ENCODE peak calls at places on chromosomes 5 and 9, in nine cellular contexts. C is activated CD8-positive, alpha-beta T cell treated with anti-CD3 and anti-CD28 coated beads for 36 hours; K is heart left ventricle; F is uterus; M is effector memory CD8-positive, alpha-beta T cell; E is activated CD8-positive, alpha-beta memory T cell treated with anti-CD3 and anti-CD28 coated beads for 4 hours; X is NCI-H1092; N is EL; L is central memory CD4-positive, alpha-beta T cell. Q is an unnamed sample.

GRCh38 chr5:58452566-58453258 is 7.2 kb downstream of the PLK2 start:
- DNase-seq in C (no peak), K (no peak), F (no peak), M (no peak), E (no peak), X (no peak), N (no peak), L (no peak), Q (no peak)

GRCh38 chr5:119928974-119929373 is 299.6 kb downstream of the FAM170A start:
- DNase-seq in C (no peak), K (no peak), F (no peak), M (no peak), E (no peak), X (no peak), N (no peak), L (no peak), Q (no peak)

GRCh38 chr9:136107953-136108647 is 10.6 kb downstream of the TMEM250 start:
- DNase-seq in C (no peak), K (no peak), F (peak; percentile 19), M (no peak), E (no peak), X (no peak), N (no peak), L (no peak), Q (peak; percentile 83)

GRCh38 chr5:135185461-135186075 is 151.5 kb upstream of the PITX1 start:
- DNase-seq in C (no peak), K (no peak), F (no peak), M (no peak), E (no peak), X (no peak), N (no peak), L (no peak), Q (peak; percentile 72)

GRCh38 chr5:125154321-125154811 is 407.9 kb upstream of the ZNF608 start:
- DNase-seq in C (no peak), K (no peak), F (no peak), M (no peak), E (no peak), X (no peak), N (peak; percentile 18), L (no peak), Q (no peak)

GRCh38 chr5:135546014-135546413 is 10.2 kb upstream of the NEUROG1 start:
- DNase-seq in C (no peak), K (no peak), F (no peak), M (no peak), E (no peak), X (no peak), N (no peak), L (no peak), Q (no peak)

GRCh38 chr5:103941554-103941953 is 379.0 kb upstream of the NUDT12 start:
- DNase-seq in C (no peak), K (no peak), F (no peak), M (no peak), E (no peak), X (no peak), N (no peak), L (no peak), Q (no peak)

GRCh38 chr5:135830384-135831275 is 3.8 kb upstream of the SLC25A48 start:
- DNase-seq in C (no peak), K (no peak), F (no peak), M (no peak), E (no peak), X (no peak), N (no peak), L (no peak), Q (no peak)

GRCh38 chr5:126647071-126647470 is 46.3 kb downstream of the PHAX start:
- DNase-seq in C (no peak), K (no peak), F (no peak), M (no peak), E (no peak), X (no peak), N (no peak), L (no peak), Q (no peak)

GRCh38 chr5:80834710-80835109 is 125.5 kb upstream of the RASGRF2 start:
- DNase-seq in C (no peak), K (no peak), F (no peak), M (no peak), E (no peak), X (no peak), N (peak; percentile 2), L (no peak), Q (no peak)

GRCh38 chr9:2157277-2158105 is 142.3 kb downstream of the SMARCA2 start:
- DNase-seq in C (peak; percentile 73), K (peak; percentile 27), F (no peak), M (no peak), E (no peak), X (no peak), N (peak; percentile 75), L (peak; percentile 13), Q (no peak)

GRCh38 chr5:37005946-37006540 is 129.5 kb downstream of the NIPBL start:
- DNase-seq in C (no peak), K (no peak), F (no peak), M (no peak), E (no peak), X (no peak), N (peak; percentile 38), L (no peak), Q (no peak)

GRCh38 chr5:14671414-14671813 is 6.9 kb downstream of the OTULIN start:
- DNase-seq in C (no peak), K (no peak), F (no peak), M (no peak), E (no peak), X (no peak), N (no peak), L (peak; percentile 29), Q (no peak)

GRCh38 chr5:130520211-130520610 is 615.9 kb downstream of the CHSY3 start:
- DNase-seq in C (no peak), K (no peak), F (no peak), M (no peak), E (no peak), X (no peak), N (peak; percentile 34), L (no peak), Q (no peak)

GRCh38 chr9:27280858-27281257 is 16.1 kb downstream of the EQTN start:
- DNase-seq in C (no peak), K (no peak), F (peak; percentile 19), M (no peak), E (no peak), X (no peak), N (no peak), L (no peak), Q (no peak)

GRCh38 chr5:152427691-152428090 is 22.6 kb upstream of the NMUR2 start:
- DNase-seq in C (no peak), K (no peak), F (no peak), M (no peak), E (no peak), X (no peak), N (no peak), L (no peak), Q (no peak)

GRCh38 chr5:153824909-153825308 is 213.8 kb downstream of the FAM114A2 start:
- DNase-seq in C (no peak), K (no peak), F (no peak), M (no peak), E (no peak), X (no peak), N (peak; percentile 27), L (no peak), Q (no peak)

GRCh38 chr9:120892748-120893584 is 16.0 kb upstream of the PHF19 start:
- DNase-seq in C (peak; percentile 83), K (no peak), F (no peak), M (peak; percentile 36), E (no peak), X (peak; percentile 53), N (peak; percentile 72), L (peak; percentile 81), Q (peak; percentile 82)

GRCh38 chr9:98890256-98890655 is 53.5 kb upstream of the COL15A1 start:
- DNase-seq in C (no peak), K (no peak), F (no peak), M (no peak), E (no peak), X (no peak), N (no peak), L (no peak), Q (peak; percentile 57)

GRCh38 chr9:7402704-7403389 is 396.7 kb downstream of the DMAC1 start:
- DNase-seq in C (no peak), K (no peak), F (no peak), M (no peak), E (no peak), X (no peak), N (no peak), L (no peak), Q (no peak)

GRCh38 chr5:2740051-2740848 is 11.2 kb downstream of the IRX2 start:
- DNase-seq in C (no peak), K (no peak), F (no peak), M (no peak), E (no peak), X (no peak), N (no peak), L (no peak), Q (peak; percentile 34)

GRCh38 chr9:96121162-96121561 is 180.8 kb downstream of the HSD17B3 start:
- DNase-seq in C (no peak), K (no peak), F (no peak), M (no peak), E (no peak), X (no peak), N (no peak), L (no peak), Q (no peak)

GRCh38 chr5:19771174-19771835 is 216.7 kb downstream of the CDH18 start:
- DNase-seq in C (no peak), K (no peak), F (no peak), M (no peak), E (no peak), X (no peak), N (peak; percentile 65), L (no peak), Q (no peak)

GRCh38 chr9:109315889-109316640 is 4.8 kb downstream of the EPB41L4B start:
- DNase-seq in C (no peak), K (peak; percentile 72), F (no peak), M (no peak), E (no peak), X (peak; percentile 96), N (peak; percentile 71), L (no peak), Q (peak; percentile 98)

GRCh38 chr9:137804908-137805356 is 72.7 kb upstream of the CACNA1B start:
- DNase-seq in C (no peak), K (no peak), F (no peak), M (no peak), E (no peak), X (no peak), N (peak; percentile 22), L (no peak), Q (no peak)

GRCh38 chr5:139383275-139383992 is at the start of gene SLC23A1:
- DNase-seq in C (no peak), K (no peak), F (no peak), M (no peak), E (no peak), X (no peak), N (no peak), L (no peak), Q (no peak)

GRCh38 chr5:72126796-72127195 is 19.5 kb downstream of the MAP1B start:
- DNase-seq in C (no peak), K (no peak), F (no peak), M (no peak), E (no peak), X (no peak), N (no peak), L (no peak), Q (peak; percentile 51)

GRCh38 chr9:107486674-107487520 is 2.7 kb downstream of the KLF4 start:
- DNase-seq in C (no peak), K (peak; percentile 30), F (peak; percentile 31), M (no peak), E (no peak), X (no peak), N (no peak), L (no peak), Q (no peak)

GRCh38 chr9:21252727-21253547 is 13.1 kb upstream of the IFNA14 start:
- DNase-seq in C (peak; percentile 37), K (peak; percentile 30), F (no peak), M (no peak), E (no peak), X (no peak), N (peak; percentile 25), L (peak; percentile 14), Q (no peak)

GRCh38 chr5:127313847-127314473 is 23.4 kb downstream of the MEGF10 start:
- DNase-seq in C (peak; percentile 80), K (peak; percentile 40), F (peak; percentile 56), M (peak; percentile 35), E (peak; percentile 27), X (no peak), N (peak; percentile 72), L (peak; percentile 40), Q (peak; percentile 16)

GRCh38 chr5:395156-395920 is 47.6 kb upstream of the EXOC3 start:
- DNase-seq in C (no peak), K (no peak), F (no peak), M (no peak), E (no peak), X (no peak), N (peak; percentile 94), L (no peak), Q (no peak)